ENCODE peak calls at places on chromosomes 13 and 19, in seven cellular contexts. L is lung microvascular endothelial cell, V is iPS DF 6.9, Z is left ventricle myocardium superior, N is amniotic stem cell, J is SW480, E is body of pancreas. G is an unnamed sample.

GRCh38 chr19:48512504-48513288 is 1.1 kb upstream of the LMTK3 start:
- DNase-seq in L (no peak), N (no peak), V (no peak), J (no peak), Z (no peak), E (no peak), G (no peak)

GRCh38 chr13:100694722-100695644 is 20.4 kb upstream of the TMTC4 start:
- DNase-seq in L (peak; percentile 37), V (no peak), N (no peak), J (peak; percentile 36), Z (peak; percentile 43), E (peak; percentile 32), G (no peak)

GRCh38 chr19:58274771-58275199 is 4.0 kb upstream of the ZNF8 start:
- DNase-seq in L (peak; percentile 52), N (no peak), J (peak; percentile 33), Z (no peak), E (no peak), V (no peak), G (no peak)

GRCh38 chr19:30132312-30133075 is 190.5 kb downstream of the URI1 start:
- DNase-seq in Z (no peak), L (no peak), N (no peak), E (no peak), J (no peak), V (no peak), G (no peak)

GRCh38 chr13:59112375-59112774 is 1051.4 kb downstream of the DIAPH3 start:
- DNase-seq in Z (no peak), J (no peak), E (peak; percentile 30), L (peak; percentile 68), V (no peak), N (peak; percentile 19), G (no peak)

GRCh38 chr19:38695319-38695683 is 47.9 kb downstream of the ACTN4 start:
- DNase-seq in E (no peak), N (no peak), Z (no peak), V (no peak), J (no peak), L (no peak), G (no peak)

GRCh38 chr19:53981408-53981998 is 9.9 kb upstream of the CACNG6 start:
- DNase-seq in V (no peak), E (no peak), J (no peak), Z (no peak), L (no peak), N (no peak), G (no peak)

GRCh38 chr13:40064723-40065122 is 409.3 kb downstream of the COG6 start:
- DNase-seq in L (peak; percentile 78), V (no peak), J (no peak), N (no peak), E (peak; percentile 47), Z (no peak), G (peak; percentile 54)

GRCh38 chr19:49129238-49129583 is 9.9 kb downstream of the PPFIA3 start:
- DNase-seq in Z (no peak), N (no peak), V (no peak), E (no peak), L (no peak), J (no peak), G (no peak)

G was measured in uterus.